ENCODE peak calls at places on chromosomes 13 and 19, in eight cellular contexts. W, D, Y, P, O, G, C and I are unnamed samples.

GRCh38 chr13:32041429-32041828 is 9.9 kb downstream of the FRY start:
- DNase-seq in C (peak), W (no peak), Y (no peak), P (no peak), O (no peak), D (no peak), G (no peak), I (no peak)

GRCh38 chr13:111099292-111099691 is 15.8 kb upstream of the ARHGEF7 start:
- DNase-seq in P (no peak), O (no peak), Y (no peak), D (no peak), C (no peak), W (no peak), G (no peak), I (no peak)

GRCh38 chr19:53157601-53158000 is 1.3 kb downstream of the ZNF347 start:
- DNase-seq in Y (peak), P (peak), O (no peak), C (no peak), D (no peak), W (no peak), G (no peak), I (no peak)

GRCh38 chr19:41883821-41884733 is 1.1 kb downstream of the ARHGEF1 start:
- DNase-seq in Y (peak), C (peak), G (peak), P (peak), W (peak), O (peak), D (peak), I (peak)

GRCh38 chr19:31140717-31141116 is 208.5 kb downstream of the TSHZ3 start:
- DNase-seq in G (no peak), P (peak), W (no peak), O (no peak), Y (no peak), D (no peak), C (no peak), I (no peak)

GRCh38 chr19:6017576-6017975 is 39.6 kb upstream of the RANBP3 start:
- DNase-seq in C (no peak), D (no peak), O (no peak), W (no peak), G (peak), P (no peak), Y (no peak), I (no peak)

GRCh38 chr13:50676602-50677001 is 166.9 kb downstream of the DLEU7 start:
- DNase-seq in P (peak), D (no peak), Y (no peak), O (peak), W (no peak), G (no peak), C (no peak), I (no peak)

GRCh38 chr19:3643592-3644313 is 17.2 kb upstream of the CACTIN start:
- DNase-seq in W (no peak), G (no peak), O (no peak), D (no peak), P (no peak), C (no peak), Y (no peak), I (no peak)

GRCh38 chr19:52778811-52779210 is 7.8 kb downstream of the ZNF600 start:
- DNase-seq in G (no peak), C (peak), P (no peak), O (no peak), D (no peak), W (no peak), Y (no peak), I (no peak)

GRCh38 chr13:34065915-34066314 is 248.0 kb downstream of the RFC3 start:
- DNase-seq in P (no peak), O (no peak), D (no peak), C (no peak), W (no peak), Y (no peak), G (no peak), I (no peak)

GRCh38 chr13:75458696-75459422 is 23.1 kb downstream of the TBC1D4 start:
- DNase-seq in C (no peak), O (no peak), D (no peak), W (peak), G (no peak), P (no peak), Y (peak), I (no peak)

GRCh38 chr13:109368230-109368629 is 418.2 kb downstream of the IRS2 start:
- DNase-seq in W (no peak), P (no peak), O (no peak), Y (no peak), D (no peak), G (no peak), C (no peak), I (no peak)

GRCh38 chr13:98481511-98481951 is 95.4 kb downstream of the STK24 start:
- DNase-seq in G (no peak), P (no peak), O (no peak), Y (no peak), D (no peak), C (no peak), W (no peak), I (no peak)

GRCh38 chr13:49560270-49561063 is 24.9 kb downstream of the RCBTB1 start:
- DNase-seq in C (peak), W (no peak), O (no peak), P (no peak), G (no peak), Y (no peak), D (no peak), I (no peak)